ENCODE peak calls at places on chromosome 20, in five cellular contexts. F is iPS-NIHi11, C is endothelial cell, M is NCI-H1417, G is caudate nucleus. I is an unnamed sample.

GRCh38 chr20:32706486-32706885 is 32.7 kb upstream of the C20orf203 start:
- DNase-seq in M (no peak), C (no peak), G (no peak), F (no peak), I (no peak)

GRCh38 chr20:50403565-50404418 is 106.4 kb upstream of the PTPN1 start:
- DNase-seq in M (no peak), F (no peak), G (no peak), C (no peak), I (no peak)

GRCh38 chr20:9068896-9069663 is at the start of gene PLCB4:
- DNase-seq in F (peak), C (peak), G (no peak), M (peak), I (no peak)

GRCh38 chr20:17605131-17605660 is 35.3 kb downstream of the DSTN start:
- DNase-seq in G (no peak), M (no peak), F (no peak), C (no peak), I (no peak)

GRCh38 chr20:37333130-37333847 is 12.7 kb upstream of the SRC start:
- DNase-seq in G (no peak), C (no peak), M (no peak), F (no peak), I (no peak)

GRCh38 chr20:44111712-44112335 is 75.2 kb downstream of the JPH2 start:
- DNase-seq in C (no peak), M (no peak), G (no peak), F (no peak), I (no peak)

GRCh38 chr20:62170536-62170935 is 12.3 kb upstream of the MTG2 start:
- DNase-seq in M (no peak), F (no peak), G (no peak), C (no peak), I (no peak)

GRCh38 chr20:4154958-4155411 is 139.6 kb upstream of the RNF24 start:
- DNase-seq in C (no peak), M (no peak), F (no peak), G (no peak), I (no peak)

GRCh38 chr20:50413088-50413500 is 97.1 kb upstream of the PTPN1 start:
- DNase-seq in M (no peak), G (no peak), C (no peak), F (no peak), I (no peak)

GRCh38 chr20:57790176-57790575 is 80.4 kb upstream of the PMEPA1 start:
- DNase-seq in M (no peak), G (no peak), F (no peak), C (no peak), I (no peak)

GRCh38 chr20:32585519-32586127 is 490 bp upstream of the NOL4L start:
- DNase-seq in C (no peak), G (no peak), F (peak), M (no peak), I (no peak)